ENCODE peak calls at places on chromosomes 3 and 15, in nine cellular contexts. Z, V, F, E, S, C, R, U and A are unnamed samples.
A peak's percentile ranks its signal among the peaks of the same experiment; 100 is the strongest.

GRCh38 chr3:117719316-117719926 is 1009.8 kb downstream of the TUSC7 start:
- DNase-seq in R (peak; percentile 41), C (no peak), V (peak; percentile 40), F (no peak), S (no peak), E (peak; percentile 63), U (no peak), Z (no peak), A (no peak)

GRCh38 chr3:188232676-188233075 is 78.7 kb downstream of the LPP start:
- DNase-seq in C (no peak), U (no peak), R (no peak), Z (no peak), F (no peak), E (no peak), V (no peak), S (no peak), A (no peak)

GRCh38 chr3:114214542-114215341 is 22.6 kb downstream of the ZNF80 start:
- DNase-seq in C (no peak), E (peak; percentile 70), R (no peak), F (no peak), U (no peak), V (no peak), Z (no peak), S (no peak), A (no peak)

GRCh38 chr3:64151335-64151871 is 73.9 kb downstream of the PRICKLE2 start:
- DNase-seq in C (no peak), S (no peak), F (no peak), E (no peak), U (no peak), V (no peak), R (no peak), Z (no peak), A (no peak)

GRCh38 chr15:81038975-81039607 is 38.4 kb downstream of the TLNRD1 start:
- DNase-seq in F (no peak), U (no peak), S (no peak), R (no peak), E (no peak), V (no peak), C (peak; percentile 86), Z (peak; percentile 71), A (no peak)

GRCh38 chr3:5226783-5227182 is 39.3 kb downstream of the EDEM1 start:
- DNase-seq in C (no peak), V (peak; percentile 47), S (no peak), E (peak; percentile 28), R (no peak), Z (no peak), U (no peak), F (no peak), A (no peak)

GRCh38 chr15:64515196-64515595 is 54.8 kb downstream of the ZNF609 start:
- DNase-seq in F (no peak), C (no peak), R (no peak), E (no peak), Z (no peak), S (no peak), V (no peak), U (no peak), A (no peak)

GRCh38 chr3:48915296-48915695 is 3.3 kb upstream of the ARIH2 start:
- DNase-seq in E (no peak), R (no peak), S (no peak), V (peak; percentile 68), C (no peak), U (no peak), Z (peak; percentile 24), F (no peak), A (no peak)

GRCh38 chr15:56286213-56286612 is 42.5 kb upstream of the RFX7 start:
- DNase-seq in F (no peak), S (no peak), R (peak; percentile 7), C (no peak), V (no peak), E (peak; percentile 57), U (no peak), Z (no peak), A (no peak)

GRCh38 chr15:56869573-56869972 is 48.9 kb upstream of the TCF12 start:
- DNase-seq in R (peak; percentile 57), E (peak; percentile 59), C (peak; percentile 43), F (peak; percentile 64), V (no peak), U (peak; percentile 42), S (peak; percentile 27), Z (no peak), A (peak; percentile 51)

GRCh38 chr3:125145751-125146475 is 66.6 kb downstream of the SLC12A8 start:
- DNase-seq in C (peak; percentile 48), V (no peak), R (no peak), F (no peak), Z (no peak), E (no peak), S (no peak), U (no peak), A (no peak)

GRCh38 chr3:105823149-105823866 is 45.5 kb downstream of the CBLB start:
- DNase-seq in R (no peak), Z (no peak), C (no peak), U (no peak), S (peak; percentile 93), V (peak; percentile 98), F (no peak), E (no peak), A (no peak)

GRCh38 chr3:193870376-193871092 is 265.4 kb upstream of the HES1 start:
- DNase-seq in F (no peak), V (peak; percentile 12), R (no peak), U (no peak), S (no peak), E (peak; percentile 20), C (no peak), Z (no peak), A (no peak)

GRCh38 chr3:43852066-43852465 is 161.3 kb downstream of the ABHD5 start:
- DNase-seq in S (peak; percentile 40), E (no peak), F (no peak), C (no peak), Z (no peak), U (no peak), R (peak; percentile 8), V (peak; percentile 76), A (no peak)

GRCh38 chr3:11465744-11466611 is 177.7 kb downstream of the VGLL4 start:
- DNase-seq in S (peak; percentile 73), U (no peak), C (peak; percentile 48), E (no peak), F (no peak), V (peak; percentile 68), Z (no peak), R (no peak), A (no peak)
- H3K4me3 ChIP-seq in S (no peak overlapping the region), U (no peak overlapping the region), C (no peak overlapping the region), E (no peak overlapping the region), F (no peak overlapping the region), V (no peak overlapping the region), Z (no peak overlapping the region), R (no peak overlapping the region), A (no peak overlapping the region)

GRCh38 chr15:67832031-67832551 is 6.8 kb downstream of the SKOR1 start:
- DNase-seq in E (peak; percentile 77), R (peak; percentile 72), S (no peak), Z (no peak), C (no peak), U (no peak), V (peak; percentile 29), F (peak; percentile 42), A (no peak)
- TF ChIP-seq CTCF in E (peak; percentile 51), R (peak; percentile 54), S (peak; percentile 66), Z (peak; percentile 37), C (no peak), U (no peak), V (peak; percentile 35), F (peak; percentile 71), A (no peak)

GRCh38 chr3:23664459-23664858 is 141.3 kb upstream of the UBE2E1 start:
- DNase-seq in E (no peak), S (no peak), F (no peak), Z (no peak), V (peak; percentile 56), R (no peak), C (no peak), U (no peak), A (no peak)

GRCh38 chr3:23659840-23660430 is 145.8 kb upstream of the UBE2E1 start:
- DNase-seq in R (no peak), U (no peak), V (no peak), F (no peak), E (no peak), C (no peak), Z (no peak), S (no peak), A (no peak)

GRCh38 chr3:23663661-23664186 is 142.0 kb upstream of the UBE2E1 start:
- DNase-seq in E (no peak), R (no peak), V (no peak), Z (no peak), U (no peak), S (no peak), C (no peak), F (no peak), A (no peak)

GRCh38 chr3:23663246-23663645 is 142.5 kb upstream of the UBE2E1 start:
- DNase-seq in R (no peak), F (no peak), U (no peak), Z (no peak), S (no peak), C (no peak), V (no peak), E (no peak), A (no peak)

DNA sequence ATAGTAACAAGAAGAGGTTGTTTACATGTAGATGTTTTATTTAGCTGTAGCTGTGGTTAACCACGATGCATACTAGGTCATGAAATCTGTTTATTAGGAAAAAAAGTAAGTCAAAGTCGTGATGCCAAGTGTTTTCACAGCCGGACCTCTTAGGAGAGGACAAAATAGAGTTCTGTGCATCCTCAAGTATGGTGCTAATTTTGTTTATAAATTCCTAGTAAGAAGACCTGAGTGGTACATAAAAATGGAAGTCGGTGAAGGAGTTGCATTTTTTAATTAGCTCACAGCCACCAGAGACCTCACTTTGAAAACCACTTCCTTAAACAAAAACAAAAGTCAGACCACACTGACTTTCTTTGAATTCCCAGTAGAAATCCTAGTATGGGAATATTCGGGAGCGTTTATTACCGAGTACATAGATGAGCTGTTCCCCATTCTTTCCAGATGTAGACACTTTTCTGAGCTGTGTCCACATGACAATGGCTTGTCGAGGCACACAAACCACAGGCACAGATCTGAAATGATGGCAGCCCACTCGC is 143.6 kb upstream of the UBE2E1 start:
- DNase-seq in C (no peak), F (no peak), S (no peak), U (no peak), E (no peak), R (no peak), Z (no peak), V (peak; percentile 45), A (no peak)
- H3K27ac ChIP-seq in C (no peak overlapping the region), F (no peak overlapping the region), S (no peak overlapping the region), U (no peak overlapping the region), E (no peak overlapping the region), R (no peak overlapping the region), Z (no peak overlapping the region), V (no peak overlapping the region), A (no peak overlapping the region)

DNA sequence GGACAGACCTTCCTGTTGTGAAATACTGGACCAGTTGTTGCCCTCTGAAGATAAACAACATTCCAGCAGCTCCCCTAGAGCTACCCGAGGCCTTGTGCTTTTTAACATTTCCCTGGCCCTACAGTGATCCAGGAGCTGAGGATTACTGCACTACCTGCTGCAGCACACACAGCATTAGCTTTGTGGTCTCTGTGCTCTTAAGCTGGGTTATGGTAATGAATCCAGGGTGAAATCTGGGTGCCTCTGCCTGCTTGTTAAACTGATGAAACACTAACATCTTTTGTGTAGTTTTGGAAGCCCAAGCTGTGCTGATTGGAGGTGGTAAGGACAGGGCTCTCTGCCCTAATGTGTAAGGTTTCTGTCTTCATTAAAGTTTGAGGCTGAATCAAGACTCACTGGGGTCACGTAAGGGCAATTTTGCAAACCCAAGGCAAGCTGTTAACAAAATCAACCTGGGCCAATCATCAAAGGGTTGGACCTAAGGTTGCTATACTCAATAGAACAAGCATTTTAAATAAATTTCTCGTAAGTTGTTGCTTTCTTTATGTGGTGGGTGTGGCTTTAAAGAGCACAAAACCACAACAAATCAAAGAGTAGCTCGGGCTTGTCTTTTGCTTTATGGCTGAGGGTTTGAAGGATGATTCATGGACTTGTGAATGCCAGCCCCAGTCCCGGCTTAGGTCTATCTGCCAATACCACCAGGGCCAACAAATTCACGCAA is 183.9 kb downstream of the TPRG1 start:
- DNase-seq in V (peak; percentile 16), R (peak; percentile 28), E (peak; percentile 44), U (no peak), S (peak; percentile 62), Z (no peak), F (no peak), C (no peak), A (no peak)
- H3K4me3 ChIP-seq in V (no peak overlapping the region), R (no peak overlapping the region), E (no peak overlapping the region), U (no peak overlapping the region), S (no peak overlapping the region), Z (no peak overlapping the region), F (no peak overlapping the region), C (no peak overlapping the region), A (no peak overlapping the region)